ENCODE peak calls at places on chromosomes 2 and 18, in five cellular contexts. Z is CD8-positive, alpha-beta T cell; R is progenitor cell of endocrine pancreas; G is MM.1S; B is mucosa of descending colon. P is an unnamed sample.

GRCh38 chr2:42567389-42567788 is 1.0 kb upstream of the MTA3 start:
- DNase-seq in Z (no peak), R (no peak), G (no peak), B (no peak), P (no peak)

GRCh38 chr2:69693059-69693458 is 48.9 kb upstream of the ANXA4 start:
- DNase-seq in Z (no peak), R (no peak), G (no peak), B (no peak), P (no peak)

GRCh38 chr18:14189858-14190257 is 57.6 kb upstream of the ZNF519 start:
- DNase-seq in Z (no peak), R (no peak), G (no peak), B (no peak), P (no peak)

GRCh38 chr2:130336877-130337734 is 5.6 kb upstream of the IMP4 start:
- DNase-seq in Z (no peak), R (peak), G (no peak), B (peak), P (peak)

GRCh38 chr2:33134086-33134763 is 187.5 kb downstream of the LTBP1 start:
- DNase-seq in Z (no peak), R (no peak), G (no peak), B (no peak), P (no peak)

GRCh38 chr18:48295586-48296311 is 113.4 kb downstream of the ZBTB7C start:
- DNase-seq in Z (no peak), R (no peak), G (no peak), B (no peak), P (no peak)

GRCh38 chr2:31986906-31987305 is 23.9 kb downstream of the MEMO1 start:
- DNase-seq in Z (no peak), R (no peak), G (no peak), B (no peak), P (no peak)

GRCh38 chr2:219125225-219125885 is 35.3 kb downstream of the NHEJ1 start:
- DNase-seq in Z (no peak), R (no peak), G (no peak), B (peak), P (no peak)

GRCh38 chr2:171523339-171523931 is 1.2 kb downstream of the CYBRD1 start:
- DNase-seq in Z (peak), R (peak), G (no peak), B (peak), P (peak)

GRCh38 chr2:37829202-37829601 is 95.9 kb upstream of the RMDN2 start:
- DNase-seq in Z (no peak), R (no peak), G (no peak), B (no peak), P (no peak)

GRCh38 chr2:63537306-63537705 is 51.0 kb downstream of the WDPCP start:
- DNase-seq in Z (no peak), R (no peak), G (no peak), B (no peak), P (no peak)

GRCh38 chr2:80634590-80634989 is 330.0 kb upstream of the LRRTM1 start:
- DNase-seq in Z (no peak), R (no peak), G (no peak), B (no peak), P (no peak)

GRCh38 chr2:138665932-138666331 is 114.3 kb downstream of the NXPH2 start:
- DNase-seq in Z (no peak), R (no peak), G (no peak), B (no peak), P (no peak)

GRCh38 chr2:9285385-9285784 is 78.8 kb downstream of the ASAP2 start:
- DNase-seq in Z (no peak), R (no peak), G (no peak), B (no peak), P (no peak)

GRCh38 chr18:60358516-60358915 is 14.1 kb downstream of the MC4R start:
- DNase-seq in Z (no peak), R (no peak), G (no peak), B (no peak), P (no peak)

DNA sequence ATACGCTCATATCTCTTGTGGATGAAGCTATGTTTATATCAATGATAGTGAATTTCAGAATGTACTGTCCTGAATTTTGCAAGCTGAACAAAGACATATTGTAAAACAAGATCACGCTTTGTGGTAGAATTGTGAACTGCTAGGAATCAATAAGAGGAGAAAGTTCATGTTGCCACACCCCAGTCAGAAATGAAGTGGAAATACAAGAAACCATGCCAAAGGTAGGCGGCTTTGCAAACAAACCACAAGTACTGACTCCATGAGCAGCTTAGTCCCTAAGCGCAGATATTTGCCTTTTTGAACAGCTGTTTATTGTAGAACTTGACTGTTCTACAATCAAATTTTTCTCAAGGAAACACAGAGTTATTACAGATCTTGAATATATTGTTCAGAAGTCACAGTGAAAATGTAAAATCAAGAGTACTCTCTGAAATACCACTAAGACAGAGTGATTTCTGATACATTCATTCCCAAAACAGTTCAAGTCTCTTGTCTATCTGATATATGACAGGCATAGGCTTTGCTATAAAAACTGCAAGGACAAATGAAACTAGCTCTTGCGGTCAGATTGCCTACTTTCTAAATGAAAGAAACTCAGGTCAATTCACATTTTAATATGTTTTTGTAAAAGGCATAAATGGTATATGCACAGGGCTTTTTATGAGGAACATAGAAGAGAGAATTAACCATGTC is 120.9 kb upstream of the CDH19 start:
- DNase-seq in Z (no peak), R (no peak), G (no peak), B (no peak), P (no peak)
- TF ChIP-seq CTCF in Z (no peak), R (no peak), G (no peak), B (no peak), P (no peak)

GRCh38 chr2:99484205-99484604 is 5.6 kb downstream of the REV1 start:
- DNase-seq in Z (no peak), R (no peak), G (no peak), B (no peak), P (no peak)
- TF ChIP-seq CTCF in Z (no peak), R (no peak), G (no peak), B (no peak), P (no peak)

GRCh38 chr2:11798946-11799495 is 52.6 kb downstream of the LPIN1 start:
- DNase-seq in Z (no peak), R (no peak), G (no peak), B (no peak), P (no peak)

GRCh38 chr2:11807156-11808015 is 61.0 kb downstream of the LPIN1 start:
- DNase-seq in Z (no peak), R (no peak), G (no peak), B (no peak), P (no peak)

GRCh38 chr2:11805920-11806319 is 59.5 kb downstream of the LPIN1 start:
- DNase-seq in Z (no peak), R (no peak), G (no peak), B (no peak), P (no peak)

GRCh38 chr2:11799826-11800225 is 53.4 kb downstream of the LPIN1 start:
- DNase-seq in Z (no peak), R (no peak), G (no peak), B (no peak), P (no peak)

GRCh38 chr2:11802782-11803191 is 56.4 kb downstream of the LPIN1 start:
- DNase-seq in Z (no peak), R (no peak), G (no peak), B (no peak), P (no peak)
- TF ChIP-seq CTCF in Z (no peak), R (no peak), G (no peak), B (no peak), P (no peak)

GRCh38 chr2:75483878-75484277 is 76.9 kb downstream of the EVA1A start:
- DNase-seq in Z (no peak), R (no peak), G (no peak), B (no peak), P (no peak)

GRCh38 chr2:75482398-75482797 is 78.3 kb downstream of the EVA1A start:
- DNase-seq in Z (no peak), R (no peak), G (no peak), B (no peak), P (no peak)

GRCh38 chr2:75484840-75485239 is 75.9 kb downstream of the EVA1A start:
- DNase-seq in Z (no peak), R (no peak), G (no peak), B (no peak), P (no peak)

GRCh38 chr2:75476778-75477177 is 84.0 kb downstream of the EVA1A start:
- DNase-seq in Z (no peak), R (no peak), G (no peak), B (no peak), P (no peak)

DNA sequence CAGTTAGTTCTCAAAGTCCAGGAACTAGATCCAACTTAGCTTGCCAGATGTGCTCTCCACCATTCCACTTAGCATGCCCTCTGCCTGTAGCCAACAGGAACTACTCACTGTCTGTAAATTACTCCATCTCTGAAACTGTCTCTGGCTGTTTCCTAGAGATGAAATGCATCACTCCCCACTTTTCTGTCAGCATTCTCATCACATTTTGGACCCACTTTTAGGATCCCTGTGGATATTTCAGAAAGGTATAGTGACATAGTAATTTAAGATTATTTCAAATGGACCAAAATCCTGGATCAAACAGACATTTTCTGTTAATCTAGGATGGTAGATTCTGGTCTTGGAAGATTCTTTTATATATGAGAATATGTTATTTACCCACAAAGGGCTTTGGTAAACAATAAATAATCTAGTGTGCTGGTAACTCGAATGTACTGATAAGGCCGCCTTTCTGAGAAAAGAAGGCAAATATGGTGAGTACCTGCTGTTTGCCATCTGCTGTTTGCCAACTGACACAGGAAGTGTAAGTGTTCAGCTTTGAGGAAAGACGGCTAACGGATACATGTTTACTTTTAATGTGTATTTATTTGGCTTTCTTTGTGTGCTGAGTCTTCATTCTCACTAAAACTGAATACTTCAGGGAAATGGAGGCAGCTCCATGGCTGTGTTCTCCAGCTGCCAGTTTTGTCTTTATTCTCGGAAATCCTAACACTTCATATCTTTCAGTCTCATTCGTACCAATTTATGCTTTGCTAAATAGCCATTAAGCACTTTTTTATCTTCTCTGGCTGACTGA is 79.5 kb downstream of the EVA1A start:
- DNase-seq in Z (no peak), R (no peak), G (no peak), B (no peak), P (no peak)
- TF ChIP-seq CTCF in Z (no peak), R (peak), G (no peak), B (no peak), P (no peak)

GRCh38 chr2:173568054-173568453 is 213.4 kb downstream of the CDCA7 start:
- DNase-seq in Z (no peak), R (no peak), G (no peak), B (no peak), P (no peak)
- TF ChIP-seq CTCF in Z (no peak), R (peak), G (peak), B (no peak), P (no peak)

GRCh38 chr2:141105763-141106162 is 1025.1 kb downstream of the LRP1B start:
- DNase-seq in Z (no peak), R (no peak), G (no peak), B (no peak), P (no peak)

GRCh38 chr2:141113301-141113700 is 1017.5 kb downstream of the LRP1B start:
- DNase-seq in Z (no peak), R (no peak), G (no peak), B (no peak), P (no peak)

DNA sequence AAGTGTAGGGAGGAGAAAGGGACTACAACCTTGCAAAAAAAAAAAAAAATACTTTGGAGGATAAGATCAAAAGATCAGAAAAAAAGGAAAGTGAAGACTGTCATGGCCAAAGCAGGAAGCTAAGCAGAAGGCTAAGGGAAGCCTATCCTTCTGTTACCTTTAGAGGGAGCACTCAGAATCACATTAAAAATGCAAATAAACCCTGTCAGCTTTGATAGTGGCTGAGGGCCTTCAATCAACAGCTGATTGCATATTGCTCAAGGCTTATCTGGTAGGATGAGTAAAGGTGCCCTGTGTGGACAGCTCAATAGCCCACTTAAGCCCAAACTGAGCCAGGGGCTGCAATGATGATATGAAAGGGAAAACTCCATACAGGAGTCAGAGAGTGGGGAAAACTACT is 1021.2 kb downstream of the LRP1B start:
- DNase-seq in Z (no peak), R (no peak), G (no peak), B (no peak), P (no peak)
- TF ChIP-seq CTCF in Z (no peak), R (peak), G (peak), B (no peak), P (peak)

DNA sequence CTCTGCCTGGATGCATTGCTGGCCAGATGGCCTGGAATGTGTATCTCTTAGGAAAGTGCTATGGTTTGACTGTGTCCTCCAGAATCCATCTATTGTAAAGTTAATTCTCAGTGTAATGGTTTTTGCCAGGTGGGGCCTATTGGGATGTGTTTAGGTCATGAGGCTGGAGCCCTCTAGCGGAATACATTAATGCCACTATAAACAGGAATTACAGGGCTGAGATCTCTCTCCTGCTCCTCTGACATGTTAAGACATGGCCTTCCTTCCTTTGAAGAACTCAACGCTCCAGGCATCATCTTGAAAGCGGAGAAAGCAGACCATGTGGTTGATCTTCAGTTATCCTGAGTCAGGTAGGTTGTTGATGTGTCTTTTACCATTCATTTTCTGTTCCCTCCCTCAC is 276.4 kb downstream of the RPIA start:
- DNase-seq in Z (no peak), R (no peak), G (no peak), B (no peak), P (no peak)
- TF ChIP-seq CTCF in Z (no peak), R (peak), G (no peak), B (no peak), P (no peak)

GRCh38 chr18:68114989-68115388 is 598.5 kb upstream of the DSEL start:
- DNase-seq in Z (no peak), R (no peak), G (no peak), B (no peak), P (no peak)
- TF ChIP-seq CTCF in Z (no peak), R (no peak), G (no peak), B (no peak), P (no peak)

GRCh38 chr2:134927195-134927594 is 8.6 kb downstream of the CCNT2 start:
- DNase-seq in Z (no peak), R (no peak), G (no peak), B (no peak), P (no peak)

GRCh38 chr2:134924912-134925311 is 6.3 kb downstream of the CCNT2 start:
- DNase-seq in Z (no peak), R (no peak), G (no peak), B (no peak), P (no peak)

DNA sequence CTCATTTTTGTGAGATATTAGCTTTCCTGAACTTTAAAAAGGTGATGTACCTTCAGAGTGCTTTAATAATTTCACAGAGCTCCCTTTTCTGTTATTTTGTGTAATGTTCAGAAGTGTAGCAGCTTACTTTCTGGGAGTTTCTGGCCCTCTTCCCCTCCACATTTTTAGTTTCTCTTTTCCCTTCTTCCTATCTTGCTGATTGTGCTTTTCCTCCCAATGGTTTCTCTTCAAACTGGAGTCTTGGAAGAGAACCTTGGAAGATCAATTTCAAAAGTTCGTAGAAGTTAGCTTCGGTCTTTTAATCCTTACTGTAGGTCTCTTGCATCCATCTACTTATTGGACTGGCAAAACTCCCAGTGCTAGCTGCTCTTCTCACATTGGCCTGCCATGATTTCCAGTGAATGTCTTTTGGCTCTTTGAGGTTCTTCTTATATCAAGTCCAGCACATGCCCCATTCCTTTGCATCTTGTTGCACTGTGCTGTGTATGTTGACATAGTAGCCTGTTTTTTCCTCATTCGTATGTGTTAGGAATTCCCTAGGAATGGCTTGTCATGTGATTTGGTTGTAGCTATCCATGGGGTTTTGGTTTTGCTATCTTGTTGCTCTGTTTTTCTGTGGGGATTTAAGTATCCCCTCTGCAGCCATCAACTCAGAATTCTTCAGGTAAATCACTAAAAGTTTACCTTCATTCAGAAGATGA is 7.8 kb downstream of the CCNT2 start:
- DNase-seq in Z (no peak), R (no peak), G (no peak), B (no peak), P (no peak)
- TF ChIP-seq CTCF in Z (no peak), R (no peak), G (no peak), B (no peak), P (no peak)

DNA sequence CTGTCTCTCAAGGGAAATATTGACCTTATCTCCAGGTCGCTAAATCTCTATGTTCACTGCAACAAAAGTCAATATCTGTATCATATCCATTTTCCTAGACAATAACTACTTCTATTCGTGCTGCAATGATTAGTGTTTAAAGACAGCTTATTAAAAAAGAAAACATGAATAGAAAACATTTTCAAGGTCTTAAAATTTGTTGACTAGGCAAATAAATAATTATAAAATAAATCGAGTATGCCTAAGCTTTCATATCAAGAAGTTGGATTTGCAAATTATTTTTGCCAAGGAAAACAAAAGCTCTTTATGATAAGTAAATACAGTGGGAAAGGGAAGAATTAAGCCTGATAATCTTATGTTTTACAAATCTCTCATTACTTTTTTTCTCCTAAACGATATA is 428.5 kb downstream of the NUP35 start:
- DNase-seq in Z (no peak), R (no peak), G (no peak), B (no peak), P (no peak)
- TF ChIP-seq CTCF in Z (no peak), R (no peak), G (no peak), B (no peak), P (no peak)

P was measured in GM10248.